ENCODE peak calls at places on chromosomes 1 and 21, in five cellular contexts. A is GM12891, N is H1, L is GM12878, G is HepG2. F is an unnamed sample.

GRCh38 chr1:151653397-151653796 is 41.5 kb downstream of the SNX27 start:
- DNase-seq in G (no peak), N (no peak), L (no peak), A (no peak), F (no peak)

GRCh38 chr21:26732442-26733221 is 112.6 kb downstream of the ADAMTS1 start:
- DNase-seq in N (peak; percentile 34), L (no peak), A (no peak), G (peak; percentile 6), F (no peak)

GRCh38 chr21:21860888-21861287 is 862.7 kb downstream of the NCAM2 start:
- DNase-seq in A (no peak), N (no peak), G (no peak), L (no peak), F (no peak)

GRCh38 chr1:112735752-112736151 is 20.6 kb upstream of the PPM1J start:
- DNase-seq in L (no peak), G (no peak), A (no peak), N (no peak), F (no peak)

GRCh38 chr1:117368116-117369108 is 1.2 kb downstream of the MAN1A2 start:
- DNase-seq in L (no peak), G (peak; percentile 26), A (no peak), N (no peak), F (no peak)

GRCh38 chr1:51336711-51337110 is 6.3 kb upstream of the TTC39A start:
- DNase-seq in G (no peak), A (no peak), L (no peak), N (no peak), F (no peak)

GRCh38 chr1:90334137-90334536 is 339.2 kb downstream of the ZNF326 start:
- DNase-seq in A (no peak), N (no peak), L (no peak), G (no peak), F (no peak)

GRCh38 chr1:41791667-41792484 is 126.8 kb downstream of the HIVEP3 start:
- DNase-seq in L (no peak), A (no peak), N (no peak), G (no peak), F (no peak)

GRCh38 chr1:57468661-57469523 is 45.0 kb upstream of the DAB1 start:
- DNase-seq in N (no peak), A (no peak), L (no peak), G (no peak), F (no peak)

GRCh38 chr21:38628426-38628825 is 130.1 kb upstream of the ERG start:
- DNase-seq in G (peak; percentile 2), N (no peak), L (no peak), A (no peak), F (no peak)

GRCh38 chr1:100265562-100265930 is 470 bp upstream of the RTCA start:
- DNase-seq in A (no peak), N (no peak), L (no peak), G (peak; percentile 23), F (no peak)

GRCh38 chr1:40267767-40268187 is 9.7 kb downstream of the ZMPSTE24 start:
- DNase-seq in N (no peak), G (no peak), A (no peak), L (no peak), F (no peak)

GRCh38 chr1:72285074-72285425 is 2.7 kb upstream of the NEGR1 start:
- DNase-seq in N (no peak), L (no peak), G (no peak), A (no peak), F (no peak)

GRCh38 chr1:10958614-10959013 is 53.8 kb upstream of the TARDBP start:
- DNase-seq in N (no peak), G (no peak), A (no peak), L (no peak), F (no peak)

GRCh38 chr1:12561121-12561520 is 56.9 kb downstream of the DHRS3 start:
- DNase-seq in L (no peak), G (no peak), A (no peak), N (no peak), F (no peak)

GRCh38 chr1:167717351-167717750 is 4.4 kb upstream of the MPZL1 start:
- DNase-seq in A (no peak), N (no peak), G (no peak), L (no peak), F (no peak)

GRCh38 chr1:117240547-117240946 is 29.8 kb upstream of the VTCN1 start:
- DNase-seq in G (no peak), L (no peak), N (no peak), A (no peak), F (no peak)

GRCh38 chr1:21414002-21414401 is 25.9 kb upstream of the NBPF3 start:
- DNase-seq in L (no peak), N (no peak), G (no peak), A (no peak), F (no peak)

GRCh38 chr1:170044187-170044586 is 30.3 kb downstream of the KIFAP3 start:
- DNase-seq in L (no peak), A (no peak), G (no peak), N (no peak), F (no peak)

GRCh38 chr1:234661249-234661928 is 51.4 kb upstream of the IRF2BP2 start:
- DNase-seq in G (no peak), N (no peak), L (no peak), A (no peak), F (no peak)

GRCh38 chr1:50348449-50349241 is 74.6 kb downstream of the DMRTA2 start:
- DNase-seq in G (peak; percentile 69), N (no peak), L (no peak), A (peak; percentile 53), F (peak; percentile 36)

GRCh38 chr1:94643776-94644175 is 102.2 kb upstream of the F3 start:
- DNase-seq in N (no peak), A (no peak), L (no peak), G (no peak), F (no peak)

GRCh38 chr1:48610628-48611542 is 138.9 kb upstream of the SPATA6 start:
- DNase-seq in L (no peak), N (no peak), G (no peak), A (no peak), F (no peak)

GRCh38 chr1:248871837-248872401 is 13.0 kb upstream of the ZNF692 start:
- DNase-seq in L (no peak), G (no peak), N (no peak), A (no peak), F (no peak)

GRCh38 chr1:248872752-248873408 is 14.0 kb upstream of the ZNF692 start:
- DNase-seq in G (peak; percentile 80), N (no peak), L (peak; percentile 55), A (no peak), F (no peak)

GRCh38 chr1:248873409-248873992 is 14.6 kb upstream of the ZNF692 start:
- DNase-seq in L (peak; percentile 98), A (peak; percentile 60), G (peak; percentile 92), N (peak; percentile 93), F (peak; percentile 61)

DNA sequence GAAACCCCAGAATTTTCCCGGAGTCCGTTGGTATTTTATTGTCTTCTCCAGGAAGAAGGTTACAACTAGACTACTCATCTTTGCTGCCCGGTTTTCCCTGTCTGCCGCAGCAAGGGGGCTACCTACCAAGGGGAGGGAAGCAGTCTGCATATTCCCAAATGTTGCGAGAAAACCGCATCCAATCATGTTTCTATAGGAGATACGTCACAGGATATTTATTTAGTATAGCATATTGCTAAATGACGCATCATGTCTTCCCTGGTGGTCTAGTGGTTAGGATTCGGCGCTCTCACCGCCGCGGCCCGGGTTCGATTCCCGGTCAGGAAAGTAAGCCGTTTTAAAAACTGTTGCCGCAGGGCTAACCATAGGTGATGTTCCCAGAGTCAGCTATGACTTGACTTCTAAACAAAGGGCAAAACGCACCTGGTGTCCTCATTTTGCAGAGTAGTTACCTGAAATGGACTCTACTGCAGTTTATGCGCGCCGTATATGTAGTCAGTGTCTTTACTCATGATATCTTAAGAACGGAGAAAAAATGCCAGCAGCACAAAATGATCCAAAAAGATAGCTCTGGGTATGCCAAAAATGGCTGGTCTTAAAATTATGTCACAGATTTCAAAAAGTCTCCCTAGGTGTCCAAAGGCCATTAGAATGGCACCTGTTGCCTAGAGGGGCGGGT is 15.2 kb upstream of the ZNF692 start:
- DNase-seq in N (no peak), L (peak; percentile 86), G (peak; percentile 89), A (no peak), F (no peak)
- TF ChIP-seq TAF1 in N (peak; percentile 15), L (no peak), G (no peak), A (no peak), F (no peak)

DNA sequence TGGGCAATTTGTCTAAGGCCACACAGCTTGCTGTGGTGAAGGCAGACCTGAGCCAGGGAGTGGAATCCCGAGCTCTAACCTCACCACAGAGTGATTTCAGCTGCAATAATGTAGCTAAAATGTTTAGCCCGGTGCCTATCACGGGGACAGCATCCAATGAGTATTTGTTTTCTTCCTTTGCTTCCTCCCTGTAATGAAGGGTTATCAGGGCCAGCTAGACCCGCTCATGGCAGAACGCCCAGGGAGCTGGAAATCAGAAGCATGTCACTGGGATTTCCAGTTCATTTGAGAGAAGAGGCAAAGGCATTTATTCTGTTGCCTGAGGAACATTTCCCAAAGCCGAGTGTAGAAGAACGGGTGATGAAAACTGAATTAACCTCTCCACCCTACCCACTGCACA is 183.1 kb downstream of the ZSCAN20 start:
- DNase-seq in G (no peak), A (no peak), L (no peak), N (no peak), F (no peak)
- TF ChIP-seq TAF1 in G (no peak), A (no peak), L (no peak), N (no peak), F (no peak)

GRCh38 chr1:20082772-20083171 is 12.8 kb downstream of the PLA2G5 start:
- DNase-seq in L (no peak), G (no peak), A (no peak), N (no peak), F (no peak)

GRCh38 chr1:20081331-20081810 is 11.4 kb downstream of the PLA2G5 start:
- DNase-seq in A (no peak), G (no peak), N (no peak), L (no peak), F (no peak)

GRCh38 chr1:20079661-20080305 is 9.8 kb downstream of the PLA2G5 start:
- DNase-seq in G (no peak), N (no peak), A (no peak), L (no peak), F (no peak)

GRCh38 chr1:20078711-20079110 is 8.7 kb downstream of the PLA2G5 start:
- DNase-seq in L (no peak), A (no peak), N (no peak), G (no peak), F (no peak)

DNA sequence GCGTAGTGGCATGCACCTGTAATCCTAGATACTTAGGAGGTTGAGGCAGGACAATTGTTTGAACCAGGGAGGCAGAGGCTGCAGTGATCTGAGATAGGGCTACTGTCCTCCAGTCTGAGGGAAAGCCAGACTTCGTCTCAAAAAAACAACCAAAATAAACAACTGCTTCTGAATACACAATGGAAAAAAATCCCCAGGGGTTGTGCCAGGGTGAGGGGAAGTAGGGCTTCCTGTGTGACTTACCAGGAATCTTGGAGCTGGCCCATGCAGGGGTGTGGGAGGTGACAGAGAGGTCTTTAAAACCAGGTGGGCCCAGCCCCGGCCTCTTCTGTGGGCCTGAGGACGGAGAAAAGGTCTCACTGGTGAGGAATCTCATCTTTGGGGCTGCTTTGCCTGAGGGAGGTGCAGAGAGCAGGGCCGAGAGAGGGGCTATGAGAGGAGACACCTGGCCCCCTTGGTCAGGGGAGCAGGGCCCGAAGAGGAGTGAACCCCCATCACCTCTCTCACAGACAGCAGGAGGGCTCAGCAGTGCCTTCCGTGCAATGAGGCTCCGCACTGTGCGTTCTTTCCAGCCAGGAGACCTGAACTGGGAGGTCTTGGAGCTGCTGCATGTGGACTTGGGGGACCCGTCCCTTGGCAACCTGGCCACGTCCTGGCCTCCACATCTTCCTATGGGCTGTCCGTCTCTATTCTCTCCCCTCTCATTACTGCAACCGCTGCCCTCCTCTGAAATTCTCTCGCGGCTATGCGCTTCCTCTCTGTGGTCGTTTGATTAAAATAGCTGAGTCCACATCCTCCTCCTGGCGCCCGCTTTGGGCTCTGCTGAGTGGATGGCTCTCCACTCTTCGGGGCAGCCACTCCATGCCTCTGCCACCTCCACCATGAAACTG is 10.7 kb downstream of the PLA2G5 start:
- DNase-seq in N (no peak), A (no peak), L (peak; percentile 57), G (no peak), F (no peak)
- TF ChIP-seq TAF1 in N (no peak), A (no peak), L (no peak), G (no peak), F (no peak)

GRCh38 chr1:16143566-16144324 is 12.1 kb downstream of the EPHA2 start:
- DNase-seq in G (peak; percentile 96), A (no peak), L (no peak), N (no peak), F (no peak)
- TF ChIP-seq TAF1 in G (peak; percentile 46), A (no peak), L (no peak), N (no peak), F (no peak)

F was measured in GM12892.